ENCODE peak calls at places on chromosome 14, in four cellular contexts. C is K562, Y is HepG2, I is GM12878. N is an unnamed sample.

GRCh38 chr14:55540847-55541773 is 38.9 kb upstream of the KTN1 start:
- DNase-seq in C (no peak), Y (no peak), I (no peak), N (no peak)

GRCh38 chr14:68788275-68789001 is 4.4 kb downstream of the ZFP36L1 start:
- DNase-seq in C (no peak), Y (no peak), I (no peak), N (no peak)

GRCh38 chr14:51356381-51356780 is 116.3 kb downstream of the TMX1 start:
- DNase-seq in C (no peak), Y (no peak), I (no peak), N (no peak)

GRCh38 chr14:35285168-35285990 is 6.8 kb upstream of the PSMA6 start:
- DNase-seq in C (no peak), Y (no peak), I (peak; percentile 95), N (no peak)

GRCh38 chr14:84017533-84017932 is 1512.4 kb upstream of the FLRT2 start:
- DNase-seq in C (no peak), Y (no peak), I (no peak), N (no peak)

GRCh38 chr14:89408907-89409675 is 7.9 kb downstream of the FOXN3 start:
- DNase-seq in C (no peak), Y (no peak), I (no peak), N (no peak)

GRCh38 chr14:60760648-60761364 is 26.2 kb downstream of the MNAT1 start:
- DNase-seq in C (no peak), Y (peak; percentile 29), I (no peak), N (no peak)

GRCh38 chr14:69695664-69696527 is 71.0 kb upstream of the SRSF5 start:
- DNase-seq in C (no peak), Y (no peak), I (no peak), N (no peak)

GRCh38 chr14:59123975-59124374 is 64.5 kb upstream of the DAAM1 start:
- DNase-seq in C (no peak), Y (no peak), I (no peak), N (no peak)

GRCh38 chr14:33590891-33591630 is 359.8 kb downstream of the EGLN3 start:
- DNase-seq in C (no peak), Y (no peak), I (no peak), N (no peak)
- TF ChIP-seq CBFB in C (no peak), Y (no peak), I (no peak), N (no peak)

GRCh38 chr14:72816287-72816686 is 77.6 kb downstream of the DPF3 start:
- DNase-seq in C (no peak), Y (no peak), I (no peak), N (no peak)
- TF ChIP-seq ESRRA in C (no peak), Y (no peak), I (no peak), N (no peak)

GRCh38 chr14:105888784-105889665 is 362.6 kb downstream of the TMEM121 start:
- DNase-seq in C (no peak), Y (no peak), I (no peak), N (no peak)

GRCh38 chr14:105890474-105891220 is 364.3 kb downstream of the TMEM121 start:
- DNase-seq in C (peak; percentile 1), Y (no peak), I (no peak), N (peak; percentile 3)

GRCh38 chr14:105889666-105890473 is 363.5 kb downstream of the TMEM121 start:
- DNase-seq in C (peak; percentile 2), Y (no peak), I (no peak), N (peak; percentile 5)

GRCh38 chr14:105891631-105892452 is 365.5 kb downstream of the TMEM121 start:
- DNase-seq in C (peak; percentile 1), Y (no peak), I (no peak), N (peak; percentile 3)

DNA sequence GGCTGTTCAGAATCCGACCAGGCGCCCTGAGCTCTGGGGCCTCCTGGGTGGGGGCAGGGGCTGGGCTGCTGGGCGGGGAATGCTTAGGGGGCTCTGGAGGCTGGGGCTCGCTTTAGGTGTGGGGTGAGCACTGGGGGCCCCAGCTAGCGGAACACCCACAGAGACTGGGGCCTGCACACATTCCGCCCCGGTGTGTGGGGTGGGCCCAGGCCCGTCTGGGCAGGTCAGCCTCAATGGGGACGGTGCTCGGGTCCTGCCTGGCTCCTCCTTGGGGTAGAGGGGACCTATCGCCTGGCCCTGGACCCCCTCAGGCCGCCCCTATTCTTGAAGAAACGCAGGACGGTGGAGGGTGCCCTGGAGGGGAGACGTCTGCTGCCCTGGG is 364.8 kb downstream of the TMEM121 start:
- DNase-seq in C (peak; percentile 0), Y (no peak), I (no peak), N (no peak)
- TF ChIP-seq CBFB in C (no peak), Y (no peak), I (no peak), N (no peak)

GRCh38 chr14:95525999-95526398 is 8.9 kb upstream of the GLRX5 start:
- DNase-seq in C (no peak), Y (no peak), I (no peak), N (no peak)

GRCh38 chr14:95526483-95527391 is 8.1 kb upstream of the GLRX5 start:
- DNase-seq in C (no peak), Y (peak; percentile 46), I (no peak), N (no peak)

GRCh38 chr14:95524706-95525512 is 8.5 kb upstream of the SYNE3 start:
- DNase-seq in C (no peak), Y (peak; percentile 95), I (no peak), N (no peak)

GRCh38 chr14:95529242-95529641 is 5.6 kb upstream of the GLRX5 start:
- DNase-seq in C (no peak), Y (no peak), I (no peak), N (no peak)

DNA sequence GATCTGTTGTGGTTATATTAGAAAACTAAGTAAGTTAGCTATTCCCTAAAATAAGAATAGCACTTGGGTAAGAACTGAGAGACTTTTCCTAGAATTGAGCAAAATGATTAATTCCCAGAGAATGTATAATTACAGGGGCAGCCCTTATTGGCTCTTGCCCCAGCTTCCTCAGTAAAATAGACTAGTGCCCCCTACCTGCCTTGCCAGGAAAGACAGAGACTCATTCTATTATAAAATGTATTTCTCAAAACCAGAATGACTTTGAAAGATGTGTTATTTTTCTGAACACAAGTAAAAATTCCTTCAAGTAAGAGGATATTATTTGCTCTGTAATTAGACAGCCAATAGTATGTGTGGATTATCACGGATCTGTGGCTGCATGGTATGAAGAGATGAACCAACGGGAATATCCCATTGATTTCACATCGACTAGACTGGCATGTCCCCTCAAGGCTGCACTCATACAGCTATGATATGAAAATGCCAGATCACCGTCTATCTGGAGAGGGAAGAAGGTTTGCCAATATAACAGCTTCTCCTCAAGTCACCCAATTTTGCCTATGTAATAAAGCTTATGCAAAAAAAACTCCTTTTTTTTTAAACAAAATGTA is 7.4 kb upstream of the GLRX5 start:
- DNase-seq in C (no peak), Y (peak; percentile 36), I (no peak), N (no peak)
- TF ChIP-seq ESRRA in C (no peak), Y (no peak), I (no peak), N (no peak)

GRCh38 chr14:52895000-52895399 is 55.9 kb downstream of the FERMT2 start:
- DNase-seq in C (no peak), Y (no peak), I (no peak), N (no peak)
- TF ChIP-seq CBFB in C (no peak), Y (no peak), I (no peak), N (no peak)

N was measured in WTC11.